ENCODE peak calls at places on chromosomes 4 and X, in ten cellular contexts. T, H, K, R, C, S, A, Q, M and P are unnamed samples.
A peak's percentile ranks its signal among the peaks of the same experiment; 100 is the strongest.

GRCh38 chr4:129545599-129546278 is 449.8 kb downstream of the C4orf33 start:
- DNase-seq in T (no peak), H (no peak), K (no peak), R (no peak), C (peak; percentile 95), S (peak; percentile 1), A (peak; percentile 39), Q (no peak), M (no peak), P (no peak)

GRCh38 chr4:87241341-87241740 is 20.9 kb upstream of the KLHL8 start:
- DNase-seq in T (no peak), H (no peak), K (no peak), R (no peak), C (no peak), S (no peak), A (no peak), Q (no peak), M (no peak), P (no peak)

GRCh38 chr4:110540606-110541440 is 64.9 kb downstream of the ENPEP start:
- DNase-seq in T (no peak), H (no peak), K (no peak), R (no peak), C (no peak), S (peak; percentile 41), A (no peak), Q (peak; percentile 41), M (no peak), P (no peak)

GRCh38 chr4:48913346-48913745 is 6.8 kb upstream of the OCIAD2 start:
- DNase-seq in T (no peak), H (no peak), K (no peak), R (peak; percentile 70), C (no peak), S (peak; percentile 89), A (no peak), Q (peak; percentile 62), M (no peak), P (no peak)

GRCh38 chr4:64271601-64272081 is 137.6 kb downstream of the TECRL start:
- DNase-seq in T (no peak), H (no peak), K (no peak), R (no peak), C (peak; percentile 36), S (no peak), A (no peak), Q (no peak), M (no peak), P (no peak)

GRCh38 chr4:119739796-119740195 is 111.2 kb upstream of the PDE5A start:
- DNase-seq in T (no peak), H (no peak), K (no peak), R (no peak), C (no peak), S (no peak), A (no peak), Q (no peak), M (no peak), P (no peak)

GRCh38 chrX:68929332-68930150 is 100.7 kb downstream of the EFNB1 start:
- DNase-seq in T (no peak), H (peak; percentile 77), K (no peak), R (no peak), C (no peak), S (peak; percentile 82), A (no peak), Q (peak; percentile 75), M (no peak), P (no peak)

GRCh38 chrX:108032944-108033343 is 11.9 kb upstream of the VSIG1 start:
- DNase-seq in T (no peak), H (no peak), K (no peak), R (no peak), C (no peak), S (no peak), A (no peak), Q (no peak), M (no peak), P (no peak)

GRCh38 chrX:139194571-139195280 is 335.8 kb upstream of the F9 start:
- DNase-seq in T (no peak), H (peak; percentile 57), K (no peak), R (no peak), C (no peak), S (peak; percentile 36), A (peak; percentile 82), Q (no peak), M (no peak), P (no peak)

GRCh38 chr4:1910643-1911042 is 39.5 kb downstream of the NSD2 start:
- DNase-seq in T (no peak), H (peak; percentile 30), K (no peak), R (no peak), C (peak; percentile 43), S (peak; percentile 19), A (peak; percentile 27), Q (peak; percentile 75), M (peak; percentile 48), P (no peak)

GRCh38 chr4:3288571-3289094 is 4.2 kb upstream of the RGS12 start:
- DNase-seq in T (no peak), H (no peak), K (no peak), R (no peak), C (no peak), S (no peak), A (no peak), Q (no peak), M (no peak), P (no peak)